ENCODE peak calls at places on chromosome 17, in ten cellular contexts. O is Right ventricle myocardium superior; B is RCC 7860; I is neural progenitor cell; S is fibroblast of lung; U is GM18507; L is stimulated activated CD4-positive, alpha-beta T cell treated with anti-CD3 and anti-CD28 coated beads, TNF-alpha, amount 100 ng/mL, for 4 hours; W is fibroblast of mammary gland; K is stimulated activated naive B cell treated with anti-CD40 and anti-IgM and Interleukin-4, amounts not matched to agents 10 μg/mL and 1 μg/mL and 100 μg/mL, for 72 hours; N is lower leg skin. C is an unnamed sample.
A peak's percentile ranks its signal among the peaks of the same experiment; 100 is the strongest.

GRCh38 chr17:77165577-77165976 is 24.8 kb downstream of the SEC14L1 start:
- DNase-seq in N (no peak), L (no peak), U (no peak), O (no peak), K (no peak), I (no peak), W (no peak), B (no peak), S (no peak), C (no peak)

GRCh38 chr17:58089111-58089510 is 5.9 kb downstream of the DYNLL2 start:
- DNase-seq in S (no peak), U (no peak), K (no peak), N (no peak), L (no peak), W (no peak), I (no peak), B (no peak), O (peak; percentile 43), C (no peak)

GRCh38 chr17:34511265-34511664 is 68.1 kb upstream of the TMEM132E start:
- DNase-seq in B (no peak), I (no peak), S (no peak), N (no peak), O (no peak), K (no peak), W (no peak), U (no peak), L (no peak), C (no peak)

GRCh38 chr17:80794281-80795089 is 197.2 kb upstream of the CHMP6 start:
- DNase-seq in L (no peak), K (no peak), U (no peak), B (no peak), I (no peak), N (peak; percentile 76), O (no peak), S (no peak), W (no peak), C (no peak)

GRCh38 chr17:81667754-81668153 is 1.2 kb downstream of the CCDC137 start:
- DNase-seq in N (no peak), L (no peak), B (no peak), K (no peak), O (no peak), U (no peak), I (peak; percentile 48), W (peak; percentile 12), S (no peak), C (no peak)

GRCh38 chr17:6104956-6105355 is 34.8 kb downstream of the WSCD1 start:
- DNase-seq in K (no peak), B (peak; percentile 11), N (peak; percentile 72), L (no peak), U (no peak), W (no peak), O (no peak), I (no peak), S (no peak), C (no peak)

GRCh38 chr17:10875411-10875810 is 37.5 kb upstream of the PIRT start:
- DNase-seq in I (peak; percentile 73), L (no peak), U (no peak), N (no peak), W (no peak), S (no peak), K (no peak), O (no peak), B (no peak), C (no peak)

GRCh38 chr17:4747847-4748246 is 8.1 kb upstream of the CXCL16 start:
- DNase-seq in I (no peak), N (no peak), U (no peak), L (no peak), B (no peak), S (no peak), W (no peak), O (no peak), K (no peak), C (no peak)

GRCh38 chr17:17702821-17703607 is 21.8 kb downstream of the RAI1 start:
- DNase-seq in L (no peak), I (no peak), S (no peak), W (peak; percentile 61), K (no peak), O (peak; percentile 54), B (no peak), N (no peak), U (no peak), C (peak; percentile 66)

GRCh38 chr17:10805911-10806310 is 2.0 kb upstream of the TMEM238L start:
- DNase-seq in S (no peak), W (no peak), O (no peak), I (no peak), B (no peak), U (no peak), L (no peak), K (no peak), N (peak; percentile 84), C (no peak)

GRCh38 chr17:36602030-36602737 is 801 bp downstream of the MRM1 start:
- DNase-seq in N (peak; percentile 87), K (no peak), S (peak; percentile 17), L (no peak), I (peak; percentile 42), U (no peak), W (no peak), B (no peak), O (no peak), C (no peak)